ENCODE peak calls at places on chromosomes 2 and 18, in five cellular contexts. One of them, this sample, is unnamed.

GRCh38 chr2:172516299-172516698 is 39.6 kb upstream of the PDK1 start:
- DNase-seq in astrocyte: peak; percentile 46
- DNase-seq in DND-41: no peak
- DNase-seq in fibroblast of lung: peak; percentile 57
- DNase-seq in kidney epithelial cell: no peak
- DNase-seq in this sample: peak; percentile 9

GRCh38 chr2:62382122-62382521 is 123.9 kb downstream of the TMEM17 start:
- DNase-seq in astrocyte: no peak
- DNase-seq in DND-41: no peak
- DNase-seq in fibroblast of lung: no peak
- DNase-seq in kidney epithelial cell: no peak
- DNase-seq in this sample: no peak

GRCh38 chr2:48417843-48418838 is 111.8 kb upstream of the STON1 start:
- DNase-seq in astrocyte: no peak
- DNase-seq in DND-41: peak; percentile 37
- DNase-seq in fibroblast of lung: no peak
- DNase-seq in kidney epithelial cell: no peak
- DNase-seq in this sample: no peak

GRCh38 chr2:140454717-140455116 is 1674.5 kb upstream of the NXPH2 start:
- DNase-seq in astrocyte: peak; percentile 66
- DNase-seq in DND-41: no peak
- DNase-seq in fibroblast of lung: peak; percentile 77
- DNase-seq in kidney epithelial cell: peak; percentile 38
- DNase-seq in this sample: peak; percentile 18

GRCh38 chr2:33581857-33582256 is 17.2 kb downstream of the FAM98A start:
- DNase-seq in astrocyte: no peak
- DNase-seq in DND-41: no peak
- DNase-seq in fibroblast of lung: no peak
- DNase-seq in kidney epithelial cell: no peak
- DNase-seq in this sample: no peak

GRCh38 chr2:232463701-232464533 is 8.0 kb downstream of the ALPI start:
- DNase-seq in astrocyte: no peak
- DNase-seq in DND-41: no peak
- DNase-seq in fibroblast of lung: no peak
- DNase-seq in kidney epithelial cell: no peak
- DNase-seq in this sample: no peak

GRCh38 chr2:48483916-48484315 is 46.0 kb upstream of the STON1 start:
- DNase-seq in astrocyte: peak; percentile 97
- DNase-seq in DND-41: no peak
- DNase-seq in fibroblast of lung: peak; percentile 96
- DNase-seq in kidney epithelial cell: no peak
- DNase-seq in this sample: no peak

GRCh38 chr2:75632813-75633212 is 13.8 kb upstream of the MRPL19 start:
- DNase-seq in astrocyte: no peak
- DNase-seq in DND-41: no peak
- DNase-seq in fibroblast of lung: no peak
- DNase-seq in kidney epithelial cell: no peak
- DNase-seq in this sample: no peak

GRCh38 chr18:57674891-57675290 is 53.3 kb upstream of the NARS1 start:
- DNase-seq in astrocyte: no peak
- DNase-seq in DND-41: no peak
- DNase-seq in fibroblast of lung: no peak
- DNase-seq in kidney epithelial cell: no peak
- DNase-seq in this sample: no peak

GRCh38 chr2:38315707-38316333 is 61.3 kb downstream of the ATL2 start:
- DNase-seq in astrocyte: peak; percentile 23
- DNase-seq in DND-41: peak; percentile 30
- DNase-seq in fibroblast of lung: peak; percentile 42
- DNase-seq in kidney epithelial cell: no peak
- DNase-seq in this sample: no peak

GRCh38 chr2:102417946-102418345 is 5.0 kb upstream of the IL18RAP start:
- DNase-seq in astrocyte: no peak
- DNase-seq in DND-41: no peak
- DNase-seq in fibroblast of lung: no peak
- DNase-seq in kidney epithelial cell: no peak
- DNase-seq in this sample: no peak

GRCh38 chr18:23306842-23307241 is 146.2 kb upstream of the RIOK3 start:
- DNase-seq in astrocyte: no peak
- DNase-seq in DND-41: no peak
- DNase-seq in fibroblast of lung: no peak
- DNase-seq in kidney epithelial cell: no peak
- DNase-seq in this sample: no peak

GRCh38 chr2:36702781-36703180 is 6.3 kb downstream of the VIT start:
- DNase-seq in astrocyte: no peak
- DNase-seq in DND-41: no peak
- DNase-seq in fibroblast of lung: no peak
- DNase-seq in kidney epithelial cell: no peak
- DNase-seq in this sample: no peak

GRCh38 chr18:31161757-31162418 is 768 bp downstream of the DSC1 start:
- DNase-seq in astrocyte: peak; percentile 53
- DNase-seq in DND-41: no peak
- DNase-seq in fibroblast of lung: peak; percentile 58
- DNase-seq in kidney epithelial cell: no peak
- DNase-seq in this sample: no peak

GRCh38 chr2:33073018-33073417 is 126.3 kb downstream of the LTBP1 start:
- DNase-seq in astrocyte: no peak
- DNase-seq in DND-41: no peak
- DNase-seq in fibroblast of lung: peak; percentile 38
- DNase-seq in kidney epithelial cell: no peak
- DNase-seq in this sample: no peak

GRCh38 chr18:22667616-22668422 is 250.1 kb upstream of the CTAGE1 start:
- DNase-seq in astrocyte: peak; percentile 99
- DNase-seq in DND-41: no peak
- DNase-seq in fibroblast of lung: peak; percentile 99
- DNase-seq in kidney epithelial cell: peak; percentile 39
- DNase-seq in this sample: peak; percentile 45

GRCh38 chr2:196983934-196984333 is 57.4 kb upstream of the PGAP1 start:
- DNase-seq in astrocyte: no peak
- DNase-seq in DND-41: no peak
- DNase-seq in fibroblast of lung: no peak
- DNase-seq in kidney epithelial cell: no peak
- DNase-seq in this sample: no peak

GRCh38 chr2:101361079-101361478 is 26.2 kb downstream of the CREG2 start:
- DNase-seq in astrocyte: no peak
- DNase-seq in DND-41: no peak
- DNase-seq in fibroblast of lung: no peak
- DNase-seq in kidney epithelial cell: no peak
- DNase-seq in this sample: no peak

GRCh38 chr18:48662021-48662661 is 123.3 kb downstream of the CTIF start:
- DNase-seq in astrocyte: peak; percentile 60
- DNase-seq in DND-41: no peak
- DNase-seq in fibroblast of lung: peak; percentile 76
- DNase-seq in kidney epithelial cell: peak; percentile 34
- DNase-seq in this sample: no peak

GRCh38 chr2:2464095-2464494 is 133.0 kb upstream of the MYT1L start:
- DNase-seq in astrocyte: no peak
- DNase-seq in DND-41: no peak
- DNase-seq in fibroblast of lung: no peak
- DNase-seq in kidney epithelial cell: no peak
- DNase-seq in this sample: no peak

GRCh38 chr2:15174567-15174966 is 386.6 kb downstream of the NBAS start:
- DNase-seq in astrocyte: no peak
- DNase-seq in DND-41: no peak
- DNase-seq in fibroblast of lung: no peak
- DNase-seq in kidney epithelial cell: no peak
- DNase-seq in this sample: no peak

GRCh38 chr18:15198116-15198389 is 450.1 kb downstream of the ANKRD30B start:
- DNase-seq in astrocyte: no peak
- DNase-seq in DND-41: no peak
- DNase-seq in fibroblast of lung: no peak
- DNase-seq in kidney epithelial cell: no peak
- DNase-seq in this sample: no peak

GRCh38 chr18:58781627-58782194 is 83.0 kb upstream of the ZNF532 start:
- DNase-seq in astrocyte: peak; percentile 68
- DNase-seq in DND-41: peak; percentile 67
- DNase-seq in fibroblast of lung: peak; percentile 73
- DNase-seq in kidney epithelial cell: no peak
- DNase-seq in this sample: no peak

GRCh38 chr2:80292474-80292873 is 12.1 kb downstream of the LRRTM1 start:
- DNase-seq in astrocyte: no peak
- DNase-seq in DND-41: no peak
- DNase-seq in fibroblast of lung: no peak
- DNase-seq in kidney epithelial cell: no peak
- DNase-seq in this sample: no peak

GRCh38 chr2:222731183-222731582 is 59.7 kb downstream of the MOGAT1 start:
- DNase-seq in astrocyte: no peak
- DNase-seq in DND-41: no peak
- DNase-seq in fibroblast of lung: no peak
- DNase-seq in kidney epithelial cell: no peak
- DNase-seq in this sample: no peak

GRCh38 chr2:144198116-144198515 is 321.8 kb downstream of the ZEB2 start:
- DNase-seq in astrocyte: peak; percentile 46
- DNase-seq in DND-41: no peak
- DNase-seq in fibroblast of lung: peak; percentile 60
- DNase-seq in kidney epithelial cell: peak; percentile 37
- DNase-seq in this sample: no peak

GRCh38 chr18:26621161-26622026 is 73.0 kb upstream of the KCTD1 start:
- DNase-seq in astrocyte: no peak
- DNase-seq in DND-41: peak; percentile 49
- DNase-seq in fibroblast of lung: no peak
- DNase-seq in kidney epithelial cell: no peak
- DNase-seq in this sample: no peak

GRCh38 chr2:167294031-167294774 is 405.9 kb downstream of the XIRP2 start:
- DNase-seq in astrocyte: peak; percentile 34
- DNase-seq in DND-41: no peak
- DNase-seq in fibroblast of lung: peak; percentile 32
- DNase-seq in kidney epithelial cell: no peak
- DNase-seq in this sample: no peak

GRCh38 chr18:79275992-79276391 is 119.7 kb upstream of the NFATC1 start:
- DNase-seq in astrocyte: no peak
- DNase-seq in DND-41: no peak
- DNase-seq in fibroblast of lung: no peak
- DNase-seq in kidney epithelial cell: no peak
- DNase-seq in this sample: no peak

GRCh38 chr2:214830794-214831346 is 21.4 kb upstream of the BARD1 start:
- DNase-seq in astrocyte: no peak
- DNase-seq in DND-41: no peak
- DNase-seq in fibroblast of lung: peak; percentile 14
- DNase-seq in kidney epithelial cell: no peak
- DNase-seq in this sample: no peak

GRCh38 chr2:120017201-120017600 is 4.3 kb downstream of the EPB41L5 start:
- DNase-seq in astrocyte: no peak
- DNase-seq in DND-41: no peak
- DNase-seq in fibroblast of lung: no peak
- DNase-seq in kidney epithelial cell: no peak
- DNase-seq in this sample: no peak

GRCh38 chr18:7000484-7001096 is 117.0 kb downstream of the LAMA1 start:
- DNase-seq in astrocyte: no peak
- DNase-seq in DND-41: no peak
- DNase-seq in fibroblast of lung: no peak
- DNase-seq in kidney epithelial cell: no peak
- DNase-seq in this sample: no peak

GRCh38 chr2:23940976-23941605 is 828 bp downstream of the UBXN2A start:
- DNase-seq in astrocyte: peak; percentile 44
- DNase-seq in DND-41: no peak
- DNase-seq in fibroblast of lung: peak; percentile 53
- DNase-seq in kidney epithelial cell: no peak
- DNase-seq in this sample: no peak

GRCh38 chr2:121075006-121075545 is 209.9 kb downstream of the TFCP2L1 start:
- DNase-seq in astrocyte: peak; percentile 96
- DNase-seq in DND-41: peak; percentile 68
- DNase-seq in fibroblast of lung: peak; percentile 98
- DNase-seq in kidney epithelial cell: peak; percentile 78
- DNase-seq in this sample: peak; percentile 69
- H3K4me3 ChIP-seq in astrocyte: peak overlapping the region; percentile 40
- H3K4me3 ChIP-seq in DND-41: no peak overlapping the region
- H3K4me3 ChIP-seq in fibroblast of lung: peak overlapping the region; percentile 21
- H3K4me3 ChIP-seq in kidney epithelial cell: no peak overlapping the region
- H3K4me3 ChIP-seq in this sample: peak overlapping the region; percentile 11

GRCh38 chr2:31075393-31075792 is 62.8 kb downstream of the GALNT14 start:
- DNase-seq in astrocyte: no peak
- DNase-seq in DND-41: no peak
- DNase-seq in fibroblast of lung: no peak
- DNase-seq in kidney epithelial cell: no peak
- DNase-seq in this sample: no peak
- H3K36me3 ChIP-seq in astrocyte: no peaks in the 10 kb centered on the region
- H3K36me3 ChIP-seq in DND-41: no peaks in the 10 kb centered on the region
- H3K36me3 ChIP-seq in fibroblast of lung: no peaks in the 10 kb centered on the region
- H3K36me3 ChIP-seq in kidney epithelial cell: peaks cover 1% of the 10 kb centered on the region
- H3K36me3 ChIP-seq in this sample: no peaks in the 10 kb centered on the region

GRCh38 chr2:64653174-64654062 is at the start of gene SERTAD2:
- DNase-seq in astrocyte: peak; percentile 69
- DNase-seq in DND-41: peak; percentile 85
- DNase-seq in fibroblast of lung: peak; percentile 86
- DNase-seq in kidney epithelial cell: no peak
- DNase-seq in this sample: no peak
- TF ChIP-seq CTCF in astrocyte: no peak
- TF ChIP-seq CTCF in DND-41: peak; percentile 34
- TF ChIP-seq CTCF in fibroblast of lung: no peak
- TF ChIP-seq CTCF in kidney epithelial cell: no peak
- TF ChIP-seq CTCF in this sample: no peak

GRCh38 chr2:46945671-46946070 is 30.1 kb upstream of the MCFD2 start:
- DNase-seq in astrocyte: no peak
- DNase-seq in DND-41: peak; percentile 83
- DNase-seq in fibroblast of lung: no peak
- DNase-seq in kidney epithelial cell: no peak
- DNase-seq in this sample: no peak
- H3K4me3 ChIP-seq in astrocyte: no peak overlapping the region
- H3K4me3 ChIP-seq in DND-41: no peak overlapping the region
- H3K4me3 ChIP-seq in fibroblast of lung: no peak overlapping the region
- H3K4me3 ChIP-seq in kidney epithelial cell: no peak overlapping the region
- H3K4me3 ChIP-seq in this sample: no peak overlapping the region

DNA sequence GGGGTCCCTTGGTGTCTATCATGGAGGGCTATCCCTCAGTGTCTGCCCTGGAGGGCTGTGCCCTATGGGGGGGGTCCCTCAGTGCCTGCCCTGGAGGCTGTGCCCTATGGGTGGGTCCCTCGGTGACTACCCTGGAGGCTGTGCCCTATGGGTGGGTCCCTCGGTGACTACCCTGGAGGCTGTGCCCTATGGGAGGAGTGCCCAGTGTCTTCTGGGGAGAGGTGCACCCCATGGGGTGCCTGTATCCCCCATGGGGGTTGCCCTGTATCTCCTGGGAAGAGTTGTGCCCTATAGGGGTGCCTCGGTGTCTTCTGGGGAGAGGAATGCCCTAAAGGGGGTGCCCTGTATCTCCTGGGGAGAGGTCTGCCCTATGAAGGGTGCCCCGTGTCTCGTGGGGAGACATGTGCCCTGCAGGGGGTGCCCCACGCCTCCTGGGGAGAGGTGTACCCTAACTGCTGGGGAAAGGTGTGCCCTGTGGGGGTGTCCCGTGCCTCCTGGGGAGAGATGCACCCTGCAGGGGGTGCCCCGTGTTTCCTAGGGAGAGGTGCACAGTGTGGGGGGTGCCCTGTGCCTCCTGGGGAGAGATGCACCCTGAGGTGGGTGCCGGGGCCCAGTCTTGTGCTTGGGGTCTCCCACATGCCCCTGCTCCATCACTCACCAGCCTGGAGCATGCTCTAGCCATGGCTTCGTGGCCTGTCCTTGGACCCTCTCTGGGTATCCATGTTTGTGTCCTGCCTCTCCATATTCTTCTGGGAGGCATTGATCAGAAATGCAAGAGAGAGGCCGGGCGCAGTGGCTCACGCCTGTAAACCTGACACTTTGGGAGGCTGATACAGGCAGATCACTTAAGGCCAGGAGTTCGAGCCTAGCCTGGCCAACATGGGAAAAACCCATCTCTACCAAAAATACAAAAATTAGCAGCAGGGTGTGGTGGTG is 215.6 kb downstream of the HDAC4 start:
- DNase-seq in astrocyte: no peak
- DNase-seq in DND-41: no peak
- DNase-seq in fibroblast of lung: no peak
- DNase-seq in kidney epithelial cell: no peak
- DNase-seq in this sample: no peak
- H3K36me3 ChIP-seq in astrocyte: no peaks in the 10 kb centered on the region
- H3K36me3 ChIP-seq in DND-41: peaks cover 100% of the 10 kb centered on the region
- H3K36me3 ChIP-seq in fibroblast of lung: peaks cover 4% of the 10 kb centered on the region
- H3K36me3 ChIP-seq in kidney epithelial cell: no peaks in the 10 kb centered on the region
- H3K36me3 ChIP-seq in this sample: peaks cover 6% of the 10 kb centered on the region

GRCh38 chr2:119008108-119008507 is 66.1 kb downstream of the MARCO start:
- DNase-seq in astrocyte: no peak
- DNase-seq in DND-41: no peak
- DNase-seq in fibroblast of lung: no peak
- DNase-seq in kidney epithelial cell: no peak
- DNase-seq in this sample: no peak
- TF ChIP-seq CTCF in astrocyte: no peak
- TF ChIP-seq CTCF in DND-41: no peak
- TF ChIP-seq CTCF in fibroblast of lung: no peak
- TF ChIP-seq CTCF in kidney epithelial cell: no peak
- TF ChIP-seq CTCF in this sample: no peak

This sample was measured in BJ.